ENCODE peak calls at places on chromosomes 4 and X, in eight cellular contexts. One of them, this sample, is unnamed. For H3K9me2, the result is how much of the 10 kb centered on the place peaks cover.

GRCh38 chr4:174522183-174523002 is at the start of gene HPGD:
- DNase-seq in GM23338: peak
- DNase-seq in SK-N-SH: peak
- DNase-seq in PC-3: peak
- DNase-seq in HCT116: no peak
- DNase-seq in PC-9: no peak
- DNase-seq in OCI-LY7: peak
- DNase-seq in MM.1S: peak
- DNase-seq in this sample: peak

GRCh38 chrX:150984164-150984824 is 1.2 kb downstream of the HMGB3 start:
- DNase-seq in SK-N-SH: peak
- DNase-seq in GM23338: no peak
- DNase-seq in PC-3: no peak
- DNase-seq in MM.1S: no peak
- DNase-seq in HCT116: no peak
- DNase-seq in PC-9: no peak
- DNase-seq in OCI-LY7: peak
- DNase-seq in this sample: peak

GRCh38 chr4:106864231-106864630 is 171.9 kb downstream of the DKK2 start:
- DNase-seq in HCT116: no peak
- DNase-seq in PC-3: no peak
- DNase-seq in PC-9: no peak
- DNase-seq in SK-N-SH: no peak
- DNase-seq in GM23338: no peak
- DNase-seq in MM.1S: no peak
- DNase-seq in OCI-LY7: no peak
- DNase-seq in this sample: no peak

GRCh38 chrX:47540754-47541538 is 20.1 kb upstream of the ARAF start:
- DNase-seq in MM.1S: peak
- DNase-seq in PC-9: peak
- DNase-seq in PC-3: peak
- DNase-seq in OCI-LY7: no peak
- DNase-seq in GM23338: peak
- DNase-seq in HCT116: peak
- DNase-seq in SK-N-SH: peak
- DNase-seq in this sample: peak

GRCh38 chrX:49192722-49193328 is 6.7 kb upstream of the PRICKLE3 start:
- DNase-seq in SK-N-SH: no peak
- DNase-seq in PC-3: peak
- DNase-seq in HCT116: no peak
- DNase-seq in MM.1S: peak
- DNase-seq in OCI-LY7: peak
- DNase-seq in PC-9: peak
- DNase-seq in GM23338: peak
- DNase-seq in this sample: no peak

GRCh38 chr4:169132561-169133305 is 122.7 kb upstream of the CBR4 start:
- DNase-seq in MM.1S: no peak
- DNase-seq in GM23338: no peak
- DNase-seq in SK-N-SH: no peak
- DNase-seq in OCI-LY7: no peak
- DNase-seq in PC-3: no peak
- DNase-seq in PC-9: no peak
- DNase-seq in HCT116: no peak
- DNase-seq in this sample: no peak

GRCh38 chr4:59314637-59315036 is 1885.5 kb upstream of the ADGRL3 start:
- DNase-seq in GM23338: no peak
- DNase-seq in HCT116: no peak
- DNase-seq in PC-9: no peak
- DNase-seq in OCI-LY7: no peak
- DNase-seq in SK-N-SH: no peak
- DNase-seq in PC-3: no peak
- DNase-seq in MM.1S: no peak
- DNase-seq in this sample: no peak

GRCh38 chr4:7291372-7292135 is 99.2 kb downstream of the SORCS2 start:
- DNase-seq in PC-3: no peak
- DNase-seq in PC-9: no peak
- DNase-seq in OCI-LY7: no peak
- DNase-seq in SK-N-SH: no peak
- DNase-seq in MM.1S: no peak
- DNase-seq in GM23338: no peak
- DNase-seq in HCT116: no peak
- DNase-seq in this sample: no peak

GRCh38 chr4:184624972-184625554 is 24.2 kb downstream of the CASP3 start:
- DNase-seq in PC-3: no peak
- DNase-seq in PC-9: no peak
- DNase-seq in OCI-LY7: no peak
- DNase-seq in MM.1S: no peak
- DNase-seq in HCT116: no peak
- DNase-seq in SK-N-SH: no peak
- DNase-seq in GM23338: no peak
- DNase-seq in this sample: no peak

GRCh38 chr4:138236035-138236434 is 6.1 kb downstream of the SLC7A11 start:
- DNase-seq in HCT116: no peak
- DNase-seq in GM23338: no peak
- DNase-seq in MM.1S: no peak
- DNase-seq in OCI-LY7: no peak
- DNase-seq in PC-3: no peak
- DNase-seq in SK-N-SH: no peak
- DNase-seq in PC-9: no peak
- DNase-seq in this sample: no peak

GRCh38 chr4:105433421-105433820 is 40.4 kb downstream of the PPA2 start:
- DNase-seq in SK-N-SH: no peak
- DNase-seq in OCI-LY7: no peak
- DNase-seq in HCT116: no peak
- DNase-seq in GM23338: no peak
- DNase-seq in MM.1S: no peak
- DNase-seq in PC-9: no peak
- DNase-seq in PC-3: no peak
- DNase-seq in this sample: no peak

GRCh38 chrX:40166582-40166981 is 68.8 kb upstream of the BCOR start:
- DNase-seq in MM.1S: no peak
- DNase-seq in OCI-LY7: peak
- DNase-seq in PC-3: no peak
- DNase-seq in GM23338: peak
- DNase-seq in PC-9: no peak
- DNase-seq in HCT116: no peak
- DNase-seq in SK-N-SH: peak
- DNase-seq in this sample: peak

GRCh38 chr4:99790796-99791617 is 25.6 kb upstream of the DAPP1 start:
- DNase-seq in MM.1S: no peak
- DNase-seq in PC-9: no peak
- DNase-seq in OCI-LY7: no peak
- DNase-seq in HCT116: no peak
- DNase-seq in SK-N-SH: no peak
- DNase-seq in PC-3: peak
- DNase-seq in GM23338: no peak
- DNase-seq in this sample: no peak

GRCh38 chrX:108216862-108217571 is 125.4 kb downstream of the ATG4A start:
- DNase-seq in OCI-LY7: no peak
- DNase-seq in HCT116: no peak
- DNase-seq in PC-9: no peak
- DNase-seq in GM23338: no peak
- DNase-seq in PC-3: no peak
- DNase-seq in SK-N-SH: no peak
- DNase-seq in MM.1S: no peak
- DNase-seq in this sample: no peak

GRCh38 chr4:75909331-75909844 is 7.1 kb upstream of the PPEF2 start:
- DNase-seq in MM.1S: no peak
- DNase-seq in SK-N-SH: no peak
- DNase-seq in GM23338: peak
- DNase-seq in OCI-LY7: no peak
- DNase-seq in HCT116: no peak
- DNase-seq in PC-3: no peak
- DNase-seq in PC-9: no peak
- DNase-seq in this sample: no peak

GRCh38 chrX:84258708-84259107 is 70.7 kb upstream of the RPS6KA6 start:
- DNase-seq in MM.1S: no peak
- DNase-seq in HCT116: no peak
- DNase-seq in PC-9: no peak
- DNase-seq in OCI-LY7: no peak
- DNase-seq in SK-N-SH: no peak
- DNase-seq in GM23338: no peak
- DNase-seq in PC-3: no peak
- DNase-seq in this sample: no peak

GRCh38 chr4:5734841-5735240 is 23.8 kb downstream of the EVC start:
- DNase-seq in OCI-LY7: no peak
- DNase-seq in HCT116: no peak
- DNase-seq in MM.1S: no peak
- DNase-seq in SK-N-SH: no peak
- DNase-seq in GM23338: no peak
- DNase-seq in PC-9: no peak
- DNase-seq in PC-3: no peak
- DNase-seq in this sample: no peak

GRCh38 chrX:96407043-96407442 is 277.6 kb upstream of the DIAPH2 start:
- DNase-seq in HCT116: no peak
- DNase-seq in OCI-LY7: no peak
- DNase-seq in MM.1S: no peak
- DNase-seq in PC-3: peak
- DNase-seq in GM23338: peak
- DNase-seq in SK-N-SH: no peak
- DNase-seq in PC-9: peak
- DNase-seq in this sample: peak

GRCh38 chr4:110197421-110198398 is 705 bp downstream of the ELOVL6 start:
- DNase-seq in OCI-LY7: peak
- DNase-seq in GM23338: peak
- DNase-seq in PC-3: peak
- DNase-seq in HCT116: no peak
- DNase-seq in PC-9: no peak
- DNase-seq in SK-N-SH: peak
- DNase-seq in MM.1S: peak
- DNase-seq in this sample: peak
- H2AFZ ChIP-seq in OCI-LY7: peak
- H2AFZ ChIP-seq in GM23338: peak
- H2AFZ ChIP-seq in PC-3: peak
- H2AFZ ChIP-seq in HCT116: peak
- H2AFZ ChIP-seq in PC-9: peak
- H2AFZ ChIP-seq in SK-N-SH: peak
- H2AFZ ChIP-seq in MM.1S: peak
- H2AFZ ChIP-seq in this sample: peak

GRCh38 chrX:74065831-74066390 is 238.1 kb upstream of the ZCCHC13 start:
- DNase-seq in PC-3: no peak
- DNase-seq in PC-9: no peak
- DNase-seq in OCI-LY7: no peak
- DNase-seq in HCT116: no peak
- DNase-seq in GM23338: no peak
- DNase-seq in MM.1S: no peak
- DNase-seq in SK-N-SH: no peak
- DNase-seq in this sample: no peak

GRCh38 chrX:74061879-74062278 is 242.1 kb upstream of the ZCCHC13 start:
- DNase-seq in HCT116: no peak
- DNase-seq in OCI-LY7: no peak
- DNase-seq in PC-3: no peak
- DNase-seq in MM.1S: no peak
- DNase-seq in SK-N-SH: no peak
- DNase-seq in PC-9: no peak
- DNase-seq in GM23338: no peak
- DNase-seq in this sample: no peak

DNA sequence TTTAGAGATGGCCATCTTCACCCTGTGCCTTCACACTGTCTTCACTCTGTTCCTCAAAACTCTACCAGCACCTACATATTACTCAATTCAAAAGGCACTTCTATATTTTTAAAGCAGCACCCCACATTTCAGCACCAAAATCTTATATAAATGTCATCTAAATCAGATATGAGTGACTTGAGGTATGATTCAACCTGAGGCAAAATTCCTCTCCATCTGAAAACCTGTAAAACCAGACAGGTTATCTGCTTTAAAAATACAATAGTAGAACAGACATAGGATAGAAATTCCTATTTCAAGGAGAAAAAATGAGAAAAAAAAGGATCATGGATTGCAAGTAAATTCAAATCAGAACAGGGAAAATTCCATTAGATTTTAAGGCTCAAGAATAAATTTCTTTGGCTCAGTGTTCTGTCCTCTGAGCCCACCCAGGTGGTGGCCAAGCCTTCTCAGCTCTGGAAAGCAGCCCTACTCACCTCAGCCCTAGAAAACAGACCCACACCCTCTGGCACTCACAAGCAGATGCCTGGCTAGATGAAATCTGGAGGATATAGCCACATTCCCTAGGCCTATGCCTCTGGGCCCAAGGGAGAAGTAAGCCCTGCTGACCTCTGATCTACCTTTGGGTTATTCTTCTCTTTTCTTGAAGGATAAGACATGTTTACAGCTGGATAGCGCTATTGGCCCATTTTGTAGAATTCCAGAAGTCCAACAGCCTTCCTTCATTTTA is 240.4 kb upstream of the ZCCHC13 start:
- DNase-seq in GM23338: no peak
- DNase-seq in SK-N-SH: no peak
- DNase-seq in OCI-LY7: no peak
- DNase-seq in HCT116: no peak
- DNase-seq in MM.1S: no peak
- DNase-seq in PC-9: peak
- DNase-seq in PC-3: peak
- DNase-seq in this sample: no peak
- H3K9me2 ChIP-seq in GM23338: under half
- H3K9me2 ChIP-seq in SK-N-SH: under half
- H3K9me2 ChIP-seq in OCI-LY7: under half
- H3K9me2 ChIP-seq in HCT116: under half
- H3K9me2 ChIP-seq in MM.1S: under half
- H3K9me2 ChIP-seq in PC-9: under half
- H3K9me2 ChIP-seq in PC-3: under half
- H3K9me2 ChIP-seq in this sample: under half

GRCh38 chr4:139734875-139735380 is 69.3 kb downstream of the MGST2 start:
- DNase-seq in MM.1S: peak
- DNase-seq in HCT116: no peak
- DNase-seq in SK-N-SH: peak
- DNase-seq in PC-3: peak
- DNase-seq in OCI-LY7: peak
- DNase-seq in GM23338: peak
- DNase-seq in PC-9: no peak
- DNase-seq in this sample: peak
- TF ChIP-seq CTCF in MM.1S: peak
- TF ChIP-seq CTCF in HCT116: no peak
- TF ChIP-seq CTCF in SK-N-SH: peak
- TF ChIP-seq CTCF in PC-3: peak
- TF ChIP-seq CTCF in OCI-LY7: peak
- TF ChIP-seq CTCF in GM23338: peak
- TF ChIP-seq CTCF in PC-9: no peak
- TF ChIP-seq CTCF in this sample: peak

DNA sequence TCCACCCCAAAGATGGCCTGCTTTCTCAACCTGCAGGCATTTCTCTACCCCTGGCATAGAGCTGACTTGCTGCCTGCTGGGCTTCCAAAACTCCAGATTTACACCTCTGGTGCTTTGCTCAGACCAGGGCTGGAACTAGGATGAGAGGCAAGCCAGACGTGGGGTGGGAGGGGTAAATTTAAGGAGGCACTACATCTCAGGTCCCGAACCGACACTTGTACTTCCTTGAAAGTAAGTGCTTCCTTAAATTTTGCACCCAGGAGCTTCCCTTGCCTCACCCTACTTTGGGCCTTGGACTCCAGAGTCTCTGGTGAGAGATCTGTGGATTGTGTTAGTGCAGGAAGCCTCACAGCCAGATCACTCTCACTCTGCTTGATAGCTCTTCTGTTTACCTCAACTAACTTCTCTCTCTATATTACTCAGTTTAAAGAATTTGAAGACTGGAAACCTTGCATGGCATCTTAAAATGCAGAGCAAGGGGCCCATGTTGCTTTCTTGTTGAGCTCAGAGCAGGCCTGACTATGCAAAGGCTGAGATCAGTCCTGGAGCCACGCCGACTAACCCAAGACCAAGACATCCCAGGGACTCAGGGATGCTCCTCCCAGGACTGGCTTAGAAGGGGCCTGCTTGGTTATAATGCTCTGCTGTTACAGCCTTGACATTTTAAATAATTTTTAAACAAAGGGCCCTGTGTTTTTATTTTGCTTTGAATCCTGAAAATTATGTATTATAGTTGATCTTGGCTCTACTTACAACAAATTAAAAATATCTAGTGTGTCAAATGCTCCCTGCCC is 145.0 kb upstream of the LEF1 start:
- DNase-seq in MM.1S: no peak
- DNase-seq in GM23338: peak
- DNase-seq in PC-3: no peak
- DNase-seq in SK-N-SH: no peak
- DNase-seq in OCI-LY7: no peak
- DNase-seq in HCT116: no peak
- DNase-seq in PC-9: no peak
- DNase-seq in this sample: no peak
- H2AFZ ChIP-seq in MM.1S: no peak
- H2AFZ ChIP-seq in GM23338: peak
- H2AFZ ChIP-seq in PC-3: no peak
- H2AFZ ChIP-seq in SK-N-SH: no peak
- H2AFZ ChIP-seq in OCI-LY7: no peak
- H2AFZ ChIP-seq in HCT116: no peak
- H2AFZ ChIP-seq in PC-9: no peak
- H2AFZ ChIP-seq in this sample: no peak